ENCODE peak calls at places on chromosomes 4 and X, in five cellular contexts. One of them, this sample, is unnamed.

GRCh38 chr4:184649026-184649970 is at the start of the genes CASP3 and PRIMPOL:
- DNase-seq in testis: peak
- DNase-seq in AG04450: peak
- DNase-seq in fibroblast of the aortic adventitia: peak
- DNase-seq in IMR-90: peak
- DNase-seq in this sample: peak

GRCh38 chrX:43333543-43333942 is 322.6 kb upstream of the MAOA start:
- DNase-seq in testis: no peak
- DNase-seq in IMR-90: no peak
- DNase-seq in AG04450: no peak
- DNase-seq in fibroblast of the aortic adventitia: no peak
- DNase-seq in this sample: peak

GRCh38 chr4:114599231-114600065 is 841 bp downstream of the UGT8 start:
- DNase-seq in testis: peak
- DNase-seq in AG04450: no peak
- DNase-seq in fibroblast of the aortic adventitia: no peak
- DNase-seq in IMR-90: no peak
- DNase-seq in this sample: no peak

GRCh38 chr4:173526034-173526482 is 4.0 kb downstream of the HAND2 start:
- DNase-seq in IMR-90: no peak
- DNase-seq in fibroblast of the aortic adventitia: peak
- DNase-seq in AG04450: no peak
- DNase-seq in testis: no peak
- DNase-seq in this sample: peak

GRCh38 chrX:12949927-12950656 is 24.8 kb upstream of the TMSB4X start:
- DNase-seq in fibroblast of the aortic adventitia: peak
- DNase-seq in testis: peak
- DNase-seq in AG04450: peak
- DNase-seq in IMR-90: peak
- DNase-seq in this sample: peak

GRCh38 chr4:37928896-37929537 is 31.2 kb upstream of the PTTG2 start:
- DNase-seq in AG04450: no peak
- DNase-seq in IMR-90: no peak
- DNase-seq in testis: no peak
- DNase-seq in fibroblast of the aortic adventitia: no peak
- DNase-seq in this sample: peak

GRCh38 chrX:113929004-113929403 is 654.9 kb upstream of the HTR2C start:
- DNase-seq in fibroblast of the aortic adventitia: peak
- DNase-seq in IMR-90: peak
- DNase-seq in AG04450: no peak
- DNase-seq in testis: peak
- DNase-seq in this sample: peak

GRCh38 chrX:25433307-25433706 is 417.5 kb upstream of the ARX start:
- DNase-seq in fibroblast of the aortic adventitia: no peak
- DNase-seq in testis: no peak
- DNase-seq in AG04450: no peak
- DNase-seq in IMR-90: no peak
- DNase-seq in this sample: no peak

GRCh38 chrX:149540621-149541520 is at the start of gene EOLA1:
- DNase-seq in testis: peak
- DNase-seq in AG04450: peak
- DNase-seq in IMR-90: peak
- DNase-seq in fibroblast of the aortic adventitia: peak
- DNase-seq in this sample: peak

GRCh38 chrX:149539283-149540132 is 1.3 kb upstream of the EOLA1 start:
- DNase-seq in IMR-90: peak
- DNase-seq in AG04450: peak
- DNase-seq in fibroblast of the aortic adventitia: peak
- DNase-seq in testis: peak
- DNase-seq in this sample: peak

GRCh38 chrX:149540133-149540620 is 635 bp upstream of the EOLA1 start:
- DNase-seq in fibroblast of the aortic adventitia: peak
- DNase-seq in AG04450: peak
- DNase-seq in IMR-90: peak
- DNase-seq in testis: peak
- DNase-seq in this sample: peak

DNA sequence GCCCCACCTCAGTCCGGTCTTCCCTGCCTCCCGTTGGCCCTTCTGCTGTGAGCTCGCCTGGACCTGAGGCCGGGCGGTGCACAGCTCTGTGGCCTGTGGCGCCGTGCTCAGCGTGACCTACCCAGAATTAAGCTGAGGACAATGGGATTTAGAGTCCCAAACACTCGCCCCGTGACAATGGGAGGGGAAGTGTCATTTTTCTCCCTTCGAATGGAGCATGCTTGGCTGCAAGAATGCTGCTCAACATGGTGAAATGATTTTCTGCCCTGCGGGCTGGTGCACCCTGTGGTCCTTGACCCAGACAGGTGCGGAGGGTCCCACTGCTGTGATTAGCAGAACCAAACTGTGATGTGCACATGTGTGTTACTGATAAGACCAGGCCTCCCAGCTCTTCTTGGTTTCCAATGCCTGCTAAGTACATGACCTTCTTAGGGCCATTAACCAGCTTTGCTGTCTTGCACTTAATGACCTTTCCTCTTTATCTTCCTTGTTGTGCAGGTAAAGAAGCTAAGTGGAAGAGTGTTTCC is 772 bp downstream of the EOLA1 start:
- DNase-seq in AG04450: no peak
- DNase-seq in IMR-90: no peak
- DNase-seq in testis: no peak
- DNase-seq in fibroblast of the aortic adventitia: no peak
- DNase-seq in this sample: no peak
- H3K4me3 ChIP-seq in AG04450: peak
- H3K4me3 ChIP-seq in IMR-90: peak
- H3K4me3 ChIP-seq in testis: peak
- H3K4me3 ChIP-seq in fibroblast of the aortic adventitia: peak
- H3K4me3 ChIP-seq in this sample: peak

GRCh38 chrX:30308263-30309138 is 689 bp downstream of the NR0B1 start:
- DNase-seq in fibroblast of the aortic adventitia: no peak
- DNase-seq in AG04450: no peak
- DNase-seq in testis: peak
- DNase-seq in IMR-90: no peak
- DNase-seq in this sample: peak
- TF ChIP-seq CTCF in fibroblast of the aortic adventitia: peak
- TF ChIP-seq CTCF in AG04450: peak
- TF ChIP-seq CTCF in testis: no peak
- TF ChIP-seq CTCF in IMR-90: peak
- TF ChIP-seq CTCF in this sample: peak

GRCh38 chr4:67699603-67700002 is 1.4 kb downstream of the UBA6 start:
- DNase-seq in testis: no peak
- DNase-seq in AG04450: no peak
- DNase-seq in IMR-90: no peak
- DNase-seq in fibroblast of the aortic adventitia: no peak
- DNase-seq in this sample: no peak
- H3K4me3 ChIP-seq in testis: peak
- H3K4me3 ChIP-seq in AG04450: peak
- H3K4me3 ChIP-seq in IMR-90: peak
- H3K4me3 ChIP-seq in fibroblast of the aortic adventitia: peak
- H3K4me3 ChIP-seq in this sample: no peak

DNA sequence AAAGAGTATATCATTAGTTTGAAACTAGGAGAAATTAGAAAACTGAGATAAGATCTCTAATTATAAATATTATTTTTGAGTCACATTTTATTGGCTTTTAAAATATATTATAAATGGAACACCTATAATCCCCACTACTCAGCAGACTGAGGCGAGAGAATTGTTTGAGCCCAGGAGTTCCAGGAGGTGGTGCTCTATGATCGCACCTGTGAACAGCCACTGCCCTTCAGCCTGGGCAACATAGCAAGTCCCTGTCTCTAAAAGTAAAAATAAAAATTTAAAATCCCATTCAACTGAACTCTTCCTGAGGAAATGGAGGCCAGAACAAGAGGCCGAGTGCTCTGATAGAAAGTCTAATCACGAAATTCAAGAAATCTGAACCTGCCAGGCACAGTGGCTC is 6.3 kb upstream of the C4orf36 start:
- DNase-seq in fibroblast of the aortic adventitia: no peak
- DNase-seq in IMR-90: peak
- DNase-seq in AG04450: no peak
- DNase-seq in testis: no peak
- DNase-seq in this sample: peak
- TF ChIP-seq CTCF in fibroblast of the aortic adventitia: no peak
- TF ChIP-seq CTCF in IMR-90: peak
- TF ChIP-seq CTCF in AG04450: peak
- TF ChIP-seq CTCF in testis: no peak
- TF ChIP-seq CTCF in this sample: peak

DNA sequence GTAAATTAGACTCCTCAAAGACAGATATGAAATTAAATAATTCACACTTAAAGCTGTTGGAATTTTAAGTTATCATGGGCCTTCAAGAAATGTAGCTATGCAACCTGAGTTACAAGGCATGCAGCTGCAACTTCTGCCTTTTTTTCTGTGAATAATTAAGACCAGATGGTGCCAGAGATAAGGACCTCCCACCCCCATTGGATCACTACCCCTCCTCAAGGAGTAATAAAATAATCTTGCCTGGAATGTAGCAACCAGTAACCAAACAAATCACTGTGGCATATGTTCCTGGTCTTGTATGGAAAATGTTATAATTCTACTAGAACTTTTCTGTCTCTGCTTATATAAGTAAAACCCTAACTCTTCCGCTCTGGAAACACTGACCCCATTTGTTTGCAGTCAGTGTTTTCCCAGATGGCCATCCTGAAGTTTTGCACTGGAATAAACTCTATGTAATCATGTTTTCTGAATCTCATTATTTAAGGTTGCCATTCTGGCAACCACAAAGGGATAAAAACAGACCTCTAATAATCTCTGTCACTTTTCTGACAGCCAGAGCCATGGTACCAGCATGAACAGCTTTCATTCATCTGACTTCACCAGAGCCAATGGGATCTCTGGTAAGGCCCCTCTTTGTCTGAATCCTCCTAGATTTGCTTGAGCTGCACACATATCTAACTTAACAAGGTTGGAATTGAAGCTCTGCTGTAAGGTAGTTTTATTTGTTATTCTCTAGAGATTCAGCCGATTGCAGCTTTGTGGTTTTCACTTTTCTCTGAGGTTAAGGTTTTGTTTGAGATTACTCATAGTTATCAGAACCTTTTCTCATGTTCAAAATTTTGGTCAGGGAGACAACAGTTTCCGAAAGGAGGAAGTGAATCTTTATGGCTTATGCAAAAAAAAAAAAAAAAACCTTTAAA is 274.6 kb downstream of the NAF1 start:
- DNase-seq in fibroblast of the aortic adventitia: no peak
- DNase-seq in AG04450: no peak
- DNase-seq in IMR-90: no peak
- DNase-seq in testis: no peak
- DNase-seq in this sample: no peak
- H3K4me3 ChIP-seq in fibroblast of the aortic adventitia: no peak
- H3K4me3 ChIP-seq in AG04450: no peak
- H3K4me3 ChIP-seq in IMR-90: no peak
- H3K4me3 ChIP-seq in testis: no peak
- H3K4me3 ChIP-seq in this sample: no peak

DNA sequence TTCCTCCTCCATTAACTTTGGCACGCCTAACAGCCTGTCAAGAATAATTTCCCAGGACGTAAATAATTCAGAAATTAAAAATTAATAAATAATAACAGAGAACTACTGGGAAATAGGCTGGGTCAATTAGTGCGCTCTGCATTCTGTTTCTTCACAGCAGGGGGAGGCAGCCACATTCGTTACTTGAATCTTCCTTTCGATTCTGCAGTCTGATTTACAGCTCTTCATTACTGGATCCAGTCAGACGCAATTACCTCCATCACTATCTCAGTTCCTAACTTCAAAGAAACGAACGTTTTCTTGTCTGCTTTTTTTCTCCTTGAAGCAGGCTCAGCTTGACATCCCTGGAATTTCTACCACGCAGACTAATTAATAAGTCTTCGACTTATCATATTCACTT is 9.0 kb upstream of the RPL34 start:
- DNase-seq in AG04450: no peak
- DNase-seq in fibroblast of the aortic adventitia: peak
- DNase-seq in testis: peak
- DNase-seq in IMR-90: no peak
- DNase-seq in this sample: peak
- TF ChIP-seq CTCF in AG04450: no peak
- TF ChIP-seq CTCF in fibroblast of the aortic adventitia: peak
- TF ChIP-seq CTCF in testis: peak
- TF ChIP-seq CTCF in IMR-90: no peak
- TF ChIP-seq CTCF in this sample: peak

GRCh38 chr4:186258216-186258811 is 7.7 kb upstream of the F11 start:
- DNase-seq in AG04450: no peak
- DNase-seq in testis: no peak
- DNase-seq in IMR-90: no peak
- DNase-seq in fibroblast of the aortic adventitia: no peak
- DNase-seq in this sample: no peak
- H3K4me3 ChIP-seq in AG04450: no peak
- H3K4me3 ChIP-seq in testis: no peak
- H3K4me3 ChIP-seq in IMR-90: no peak
- H3K4me3 ChIP-seq in fibroblast of the aortic adventitia: no peak
- H3K4me3 ChIP-seq in this sample: no peak

DNA sequence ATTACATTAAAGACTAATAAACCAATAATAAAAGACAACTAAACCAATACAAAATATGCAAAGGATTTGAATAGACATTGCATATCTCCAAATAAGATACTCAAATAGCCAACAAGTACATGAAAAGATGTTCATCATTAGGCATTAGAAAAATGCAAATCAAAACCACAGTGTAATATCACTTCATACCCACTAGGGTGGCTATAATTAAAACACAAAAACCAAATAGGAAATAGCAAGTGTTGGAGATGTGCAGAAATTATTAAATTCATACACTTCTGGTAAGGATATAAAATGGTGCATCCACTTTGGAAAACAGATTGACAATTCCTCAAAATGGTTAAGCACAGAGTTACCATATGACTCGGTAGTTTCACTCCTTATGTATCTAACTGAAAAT is 860.8 kb upstream of the DIAPH2 start:
- DNase-seq in AG04450: no peak
- DNase-seq in IMR-90: no peak
- DNase-seq in fibroblast of the aortic adventitia: no peak
- DNase-seq in testis: no peak
- DNase-seq in this sample: no peak
- TF ChIP-seq CTCF in AG04450: peak
- TF ChIP-seq CTCF in IMR-90: no peak
- TF ChIP-seq CTCF in fibroblast of the aortic adventitia: peak
- TF ChIP-seq CTCF in testis: no peak
- TF ChIP-seq CTCF in this sample: peak